ENCODE peak calls at places on chromosomes 1 and 21, in five cellular contexts. One of them, this sample, is unnamed.

GRCh38 chr1:98940680-98941079 is 64.0 kb downstream of the PLPPR5 start:
- DNase-seq in neuronal stem cell: no peak
- DNase-seq in uterus: no peak
- DNase-seq in adrenal gland: no peak
- DNase-seq in lower lobe of right lung: no peak
- DNase-seq in this sample: no peak

GRCh38 chr1:152777510-152778137 is 2.7 kb downstream of the LCE1F start:
- DNase-seq in neuronal stem cell: no peak
- DNase-seq in uterus: no peak
- DNase-seq in adrenal gland: no peak
- DNase-seq in lower lobe of right lung: no peak
- DNase-seq in this sample: peak; percentile 33

GRCh38 chr1:24442764-24443163 is 27.2 kb downstream of the NIPAL3 start:
- DNase-seq in neuronal stem cell: no peak
- DNase-seq in uterus: no peak
- DNase-seq in adrenal gland: no peak
- DNase-seq in lower lobe of right lung: no peak
- DNase-seq in this sample: no peak

GRCh38 chr1:61334718-61335589 is 252.6 kb downstream of the NFIA start:
- DNase-seq in neuronal stem cell: no peak
- DNase-seq in uterus: peak; percentile 68
- DNase-seq in adrenal gland: peak; percentile 75
- DNase-seq in lower lobe of right lung: no peak
- DNase-seq in this sample: no peak

GRCh38 chr1:29159773-29160172 is 21.9 kb downstream of the SRSF4 start:
- DNase-seq in neuronal stem cell: no peak
- DNase-seq in uterus: no peak
- DNase-seq in adrenal gland: no peak
- DNase-seq in lower lobe of right lung: no peak
- DNase-seq in this sample: no peak

GRCh38 chr1:29183287-29183686 is 1.6 kb upstream of the SRSF4 start:
- DNase-seq in neuronal stem cell: no peak
- DNase-seq in uterus: no peak
- DNase-seq in adrenal gland: no peak
- DNase-seq in lower lobe of right lung: no peak
- DNase-seq in this sample: no peak

GRCh38 chr1:156812293-156812990 is 4.2 kb downstream of the SH2D2A start:
- DNase-seq in neuronal stem cell: no peak
- DNase-seq in uterus: no peak
- DNase-seq in adrenal gland: no peak
- DNase-seq in lower lobe of right lung: no peak
- DNase-seq in this sample: no peak

GRCh38 chr1:56330400-56331026 is 248.8 kb downstream of the PLPP3 start:
- DNase-seq in neuronal stem cell: no peak
- DNase-seq in uterus: no peak
- DNase-seq in adrenal gland: no peak
- DNase-seq in lower lobe of right lung: no peak
- DNase-seq in this sample: peak; percentile 12

GRCh38 chr1:21335088-21335678 is 44.9 kb upstream of the ECE1 start:
- DNase-seq in neuronal stem cell: no peak
- DNase-seq in uterus: no peak
- DNase-seq in adrenal gland: no peak
- DNase-seq in lower lobe of right lung: no peak
- DNase-seq in this sample: no peak

GRCh38 chr1:20733361-20733975 is 965 bp upstream of the SH2D5 start:
- DNase-seq in neuronal stem cell: no peak
- DNase-seq in uterus: no peak
- DNase-seq in adrenal gland: peak; percentile 46
- DNase-seq in lower lobe of right lung: no peak
- DNase-seq in this sample: no peak

DNA sequence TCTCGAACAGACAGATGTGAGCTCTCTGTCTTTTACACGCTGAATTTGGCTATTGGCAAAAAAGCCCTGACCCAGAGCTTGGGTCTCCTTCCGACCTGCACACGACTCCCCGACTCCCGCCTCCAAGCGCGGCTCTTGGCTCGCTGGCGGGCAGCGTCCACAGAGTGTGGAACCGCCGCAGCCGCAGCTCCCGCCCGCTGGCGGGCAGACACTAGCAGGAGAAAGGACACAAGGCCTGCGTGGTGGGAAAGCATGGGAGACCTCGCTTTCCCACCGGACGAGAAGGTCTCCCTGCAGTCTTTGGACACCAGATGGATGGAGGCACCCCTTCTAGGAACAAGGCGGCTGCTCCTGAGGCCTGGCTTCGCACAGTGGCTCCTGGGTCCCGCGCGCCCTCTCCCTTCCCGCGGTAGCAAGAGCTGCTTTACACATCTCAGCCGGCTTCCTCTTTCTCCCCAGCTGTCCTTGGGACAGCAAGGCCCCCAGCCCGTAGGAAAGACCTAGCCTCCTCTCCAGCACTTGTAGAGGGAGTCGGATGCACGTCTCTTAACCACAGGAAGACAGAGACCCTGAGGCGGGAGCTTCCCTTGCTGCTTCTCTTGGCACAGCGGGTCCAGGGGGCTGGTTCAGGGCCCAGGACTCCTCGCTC is 92.1 kb downstream of the PRKAB2 start:
- DNase-seq in neuronal stem cell: no peak
- DNase-seq in uterus: no peak
- DNase-seq in adrenal gland: no peak
- DNase-seq in lower lobe of right lung: no peak
- DNase-seq in this sample: no peak
- H3K4me3 ChIP-seq in neuronal stem cell: no peak overlapping the region
- H3K4me3 ChIP-seq in uterus: no peak overlapping the region
- H3K4me3 ChIP-seq in adrenal gland: no peak overlapping the region
- H3K4me3 ChIP-seq in lower lobe of right lung: peak overlapping the region; percentile 19
- H3K4me3 ChIP-seq in this sample: peak overlapping the region; percentile 31

GRCh38 chr1:228047183-228047466 is 35.4 kb upstream of the ARF1 start:
- DNase-seq in neuronal stem cell: no peak
- DNase-seq in uterus: no peak
- DNase-seq in adrenal gland: peak; percentile 24
- DNase-seq in lower lobe of right lung: no peak
- DNase-seq in this sample: no peak

GRCh38 chr1:228045405-228045804 is 37.1 kb upstream of the ARF1 start:
- DNase-seq in neuronal stem cell: no peak
- DNase-seq in uterus: no peak
- DNase-seq in adrenal gland: no peak
- DNase-seq in lower lobe of right lung: no peak
- DNase-seq in this sample: no peak

GRCh38 chr1:228046421-228047182 is 35.9 kb upstream of the ARF1 start:
- DNase-seq in neuronal stem cell: no peak
- DNase-seq in uterus: no peak
- DNase-seq in adrenal gland: peak; percentile 18
- DNase-seq in lower lobe of right lung: no peak
- DNase-seq in this sample: no peak

GRCh38 chr1:228044961-228045360 is 37.5 kb upstream of the ARF1 start:
- DNase-seq in neuronal stem cell: no peak
- DNase-seq in uterus: no peak
- DNase-seq in adrenal gland: no peak
- DNase-seq in lower lobe of right lung: peak; percentile 73
- DNase-seq in this sample: no peak

DNA sequence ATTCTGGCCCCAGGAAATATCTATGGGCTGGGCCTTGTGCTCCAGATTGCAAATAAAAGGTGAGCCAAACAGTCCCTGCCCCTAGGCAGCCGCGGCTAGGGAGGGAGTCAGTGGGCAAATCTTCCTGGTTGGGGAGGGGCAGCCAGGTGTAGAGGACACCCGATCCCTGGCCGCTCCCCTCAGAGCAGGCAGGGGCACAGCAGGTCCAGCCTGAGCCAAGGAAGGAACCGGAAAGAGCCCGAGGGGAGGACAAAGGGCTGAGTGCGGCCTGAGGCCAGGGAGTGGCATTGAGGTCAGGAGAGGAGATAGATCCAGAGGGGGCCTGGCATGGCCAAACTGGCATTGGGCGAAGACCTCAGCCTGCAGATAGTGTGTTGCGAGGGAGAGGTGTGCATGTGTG is 36.6 kb upstream of the ARF1 start:
- DNase-seq in neuronal stem cell: no peak
- DNase-seq in uterus: no peak
- DNase-seq in adrenal gland: peak; percentile 33
- DNase-seq in lower lobe of right lung: peak; percentile 55
- DNase-seq in this sample: no peak
- H3K27me3 ChIP-seq in neuronal stem cell: no peaks in the 10 kb centered on the region
- H3K27me3 ChIP-seq in uterus: no peaks in the 10 kb centered on the region
- H3K27me3 ChIP-seq in adrenal gland: no peaks in the 10 kb centered on the region
- H3K27me3 ChIP-seq in lower lobe of right lung: peaks cover 1% of the 10 kb centered on the region
- H3K27me3 ChIP-seq in this sample: peaks cover 20% of the 10 kb centered on the region

DNA sequence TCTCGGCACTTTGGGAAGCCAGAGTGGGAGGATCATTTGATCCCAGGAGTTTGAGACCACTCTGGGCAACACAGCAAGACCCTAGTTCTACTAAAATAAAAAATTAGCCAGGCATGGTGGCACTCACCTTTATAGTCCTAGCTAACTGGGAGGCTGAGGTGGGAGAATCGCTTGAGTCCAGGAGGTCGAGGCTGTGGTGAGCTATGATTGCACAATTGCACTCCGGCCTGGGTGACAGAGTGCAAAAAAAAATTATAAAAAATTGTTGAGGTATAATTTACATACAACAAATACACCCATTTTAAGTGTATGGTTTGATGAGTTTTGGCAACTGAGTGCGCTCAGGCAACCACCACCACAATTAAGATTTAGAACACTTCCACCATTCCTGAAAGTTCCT is 108.5 kb upstream of the GADD45A start:
- DNase-seq in neuronal stem cell: no peak
- DNase-seq in uterus: no peak
- DNase-seq in adrenal gland: no peak
- DNase-seq in lower lobe of right lung: no peak
- DNase-seq in this sample: no peak
- H3K27ac ChIP-seq in neuronal stem cell: no peak overlapping the region
- H3K27ac ChIP-seq in uterus: no peak overlapping the region
- H3K27ac ChIP-seq in adrenal gland: no peak overlapping the region
- H3K27ac ChIP-seq in lower lobe of right lung: no peak overlapping the region
- H3K27ac ChIP-seq in this sample: no peak overlapping the region

GRCh38 chr1:207747627-207748492 is 4.0 kb upstream of the CD46 start:
- DNase-seq in neuronal stem cell: no peak
- DNase-seq in uterus: no peak
- DNase-seq in adrenal gland: no peak
- DNase-seq in lower lobe of right lung: no peak
- DNase-seq in this sample: peak; percentile 71

GRCh38 chr1:207748737-207749528 is 2.9 kb upstream of the CD46 start:
- DNase-seq in neuronal stem cell: no peak
- DNase-seq in uterus: no peak
- DNase-seq in adrenal gland: no peak
- DNase-seq in lower lobe of right lung: no peak
- DNase-seq in this sample: peak; percentile 87

GRCh38 chr1:207744000-207744534 is 7.8 kb upstream of the CD46 start:
- DNase-seq in neuronal stem cell: no peak
- DNase-seq in uterus: no peak
- DNase-seq in adrenal gland: no peak
- DNase-seq in lower lobe of right lung: no peak
- DNase-seq in this sample: no peak

GRCh38 chr1:207745839-207746767 is 5.8 kb upstream of the CD46 start:
- DNase-seq in neuronal stem cell: no peak
- DNase-seq in uterus: no peak
- DNase-seq in adrenal gland: no peak
- DNase-seq in lower lobe of right lung: no peak
- DNase-seq in this sample: peak; percentile 51

GRCh38 chr1:207745285-207745684 is 6.6 kb upstream of the CD46 start:
- DNase-seq in neuronal stem cell: no peak
- DNase-seq in uterus: no peak
- DNase-seq in adrenal gland: no peak
- DNase-seq in lower lobe of right lung: no peak
- DNase-seq in this sample: no peak
- H3K4me3 ChIP-seq in neuronal stem cell: no peak overlapping the region
- H3K4me3 ChIP-seq in uterus: no peak overlapping the region
- H3K4me3 ChIP-seq in adrenal gland: no peak overlapping the region
- H3K4me3 ChIP-seq in lower lobe of right lung: no peak overlapping the region
- H3K4me3 ChIP-seq in this sample: no peak overlapping the region

GRCh38 chr1:3348196-3348865 is 106.1 kb upstream of the ARHGEF16 start:
- DNase-seq in neuronal stem cell: no peak
- DNase-seq in uterus: no peak
- DNase-seq in adrenal gland: no peak
- DNase-seq in lower lobe of right lung: no peak
- DNase-seq in this sample: no peak
- H3K27me3 ChIP-seq in neuronal stem cell: no peaks in the 10 kb centered on the region
- H3K27me3 ChIP-seq in uterus: no peaks in the 10 kb centered on the region
- H3K27me3 ChIP-seq in adrenal gland: no peaks in the 10 kb centered on the region
- H3K27me3 ChIP-seq in lower lobe of right lung: peaks cover 27% of the 10 kb centered on the region
- H3K27me3 ChIP-seq in this sample: peaks cover 83% of the 10 kb centered on the region

GRCh38 chr1:10242135-10242534 is 31.8 kb downstream of the KIF1B start:
- DNase-seq in neuronal stem cell: no peak
- DNase-seq in uterus: no peak
- DNase-seq in adrenal gland: no peak
- DNase-seq in lower lobe of right lung: no peak
- DNase-seq in this sample: no peak
- H3K27ac ChIP-seq in neuronal stem cell: no peak overlapping the region
- H3K27ac ChIP-seq in uterus: no peak overlapping the region
- H3K27ac ChIP-seq in adrenal gland: no peak overlapping the region
- H3K27ac ChIP-seq in lower lobe of right lung: no peak overlapping the region
- H3K27ac ChIP-seq in this sample: no peak overlapping the region

GRCh38 chr21:36699026-36699545 is at the start of gene SIM2:
- DNase-seq in neuronal stem cell: peak; percentile 54
- DNase-seq in uterus: no peak
- DNase-seq in adrenal gland: peak; percentile 20
- DNase-seq in lower lobe of right lung: no peak
- DNase-seq in this sample: no peak
- H3K4me3 ChIP-seq in neuronal stem cell: peak within 1 kb of the TSS; percentile 24
- H3K4me3 ChIP-seq in uterus: peak within 1 kb of the TSS; percentile 23
- H3K4me3 ChIP-seq in adrenal gland: no peak within 1 kb of the TSS
- H3K4me3 ChIP-seq in lower lobe of right lung: peak within 1 kb of the TSS; percentile 44
- H3K4me3 ChIP-seq in this sample: no peak within 1 kb of the TSS

GRCh38 chr21:26958792-26959191 is 8.1 kb downstream of the ADAMTS5 start:
- DNase-seq in neuronal stem cell: no peak
- DNase-seq in uterus: no peak
- DNase-seq in adrenal gland: no peak
- DNase-seq in lower lobe of right lung: no peak
- DNase-seq in this sample: no peak
- H3K27me3 ChIP-seq in neuronal stem cell: no peaks in the 10 kb centered on the region
- H3K27me3 ChIP-seq in uterus: no peaks in the 10 kb centered on the region
- H3K27me3 ChIP-seq in adrenal gland: no peaks in the 10 kb centered on the region
- H3K27me3 ChIP-seq in lower lobe of right lung: no peaks in the 10 kb centered on the region
- H3K27me3 ChIP-seq in this sample: no peaks in the 10 kb centered on the region

GRCh38 chr1:89754518-89754917 is 66.3 kb upstream of the LRRC8D start:
- DNase-seq in neuronal stem cell: no peak
- DNase-seq in uterus: no peak
- DNase-seq in adrenal gland: no peak
- DNase-seq in lower lobe of right lung: no peak
- DNase-seq in this sample: no peak
- H3K27ac ChIP-seq in neuronal stem cell: no peak overlapping the region
- H3K27ac ChIP-seq in uterus: no peak overlapping the region
- H3K27ac ChIP-seq in adrenal gland: no peak overlapping the region
- H3K27ac ChIP-seq in lower lobe of right lung: peak overlapping the region; percentile 65
- H3K27ac ChIP-seq in this sample: no peak overlapping the region